ENCODE peak calls at places on chromosomes 5 and 9, in four cellular contexts. One of them, this sample, is unnamed. For H3K36me3, the result is how much of the 10 kb centered on the place peaks cover.

GRCh38 chr9:12516573-12516972 is 176.6 kb upstream of the TYRP1 start:
- DNase-seq in endothelial cell of umbilical vein: no peak
- DNase-seq in breast epithelium: no peak
- DNase-seq in transverse colon: no peak
- DNase-seq in this sample: no peak

GRCh38 chr5:23208959-23209431 is 298.4 kb upstream of the PRDM9 start:
- DNase-seq in endothelial cell of umbilical vein: no peak
- DNase-seq in breast epithelium: no peak
- DNase-seq in transverse colon: no peak
- DNase-seq in this sample: no peak

GRCh38 chr5:169290895-169291294 is 10.0 kb downstream of the SLIT3 start:
- DNase-seq in endothelial cell of umbilical vein: peak
- DNase-seq in breast epithelium: no peak
- DNase-seq in transverse colon: no peak
- DNase-seq in this sample: no peak

GRCh38 chr5:73381587-73382411 is 66.8 kb downstream of the FOXD1 start:
- DNase-seq in endothelial cell of umbilical vein: no peak
- DNase-seq in breast epithelium: no peak
- DNase-seq in transverse colon: no peak
- DNase-seq in this sample: no peak

GRCh38 chr5:9324348-9325056 is 221.4 kb downstream of the SEMA5A start:
- DNase-seq in endothelial cell of umbilical vein: no peak
- DNase-seq in breast epithelium: no peak
- DNase-seq in transverse colon: no peak
- DNase-seq in this sample: no peak

GRCh38 chr5:178483620-178484019 is 106.6 kb downstream of the COL23A1 start:
- DNase-seq in endothelial cell of umbilical vein: no peak
- DNase-seq in breast epithelium: no peak
- DNase-seq in transverse colon: peak
- DNase-seq in this sample: no peak

GRCh38 chr5:143249851-143250250 is 153.6 kb downstream of the NR3C1 start:
- DNase-seq in endothelial cell of umbilical vein: no peak
- DNase-seq in breast epithelium: no peak
- DNase-seq in transverse colon: no peak
- DNase-seq in this sample: no peak

GRCh38 chr9:107439991-107440456 is 49.5 kb downstream of the KLF4 start:
- DNase-seq in endothelial cell of umbilical vein: no peak
- DNase-seq in breast epithelium: no peak
- DNase-seq in transverse colon: no peak
- DNase-seq in this sample: no peak

GRCh38 chr5:177362102-177362868 is 4.6 kb downstream of the RGS14 start:
- DNase-seq in endothelial cell of umbilical vein: no peak
- DNase-seq in breast epithelium: no peak
- DNase-seq in transverse colon: no peak
- DNase-seq in this sample: no peak

GRCh38 chr9:97923529-97924108 is 1.3 kb upstream of the TRMO start:
- DNase-seq in endothelial cell of umbilical vein: peak
- DNase-seq in breast epithelium: peak
- DNase-seq in transverse colon: peak
- DNase-seq in this sample: peak

GRCh38 chr5:169294621-169295020 is 6.3 kb downstream of the SLIT3 start:
- DNase-seq in endothelial cell of umbilical vein: no peak
- DNase-seq in breast epithelium: no peak
- DNase-seq in transverse colon: no peak
- DNase-seq in this sample: no peak

GRCh38 chr5:17190799-17191391 is 26.5 kb upstream of the BASP1 start:
- DNase-seq in endothelial cell of umbilical vein: peak
- DNase-seq in breast epithelium: no peak
- DNase-seq in transverse colon: peak
- DNase-seq in this sample: no peak

GRCh38 chr5:176578391-176578808 is 29.3 kb downstream of the CDHR2 start:
- DNase-seq in endothelial cell of umbilical vein: peak
- DNase-seq in breast epithelium: peak
- DNase-seq in transverse colon: peak
- DNase-seq in this sample: peak

GRCh38 chr5:82107277-82107676 is 135.5 kb downstream of the ATG10 start:
- DNase-seq in endothelial cell of umbilical vein: peak
- DNase-seq in breast epithelium: no peak
- DNase-seq in transverse colon: no peak
- DNase-seq in this sample: no peak
- TF ChIP-seq CTCF in endothelial cell of umbilical vein: peak
- TF ChIP-seq CTCF in breast epithelium: no peak
- TF ChIP-seq CTCF in transverse colon: no peak
- TF ChIP-seq CTCF in this sample: peak

DNA sequence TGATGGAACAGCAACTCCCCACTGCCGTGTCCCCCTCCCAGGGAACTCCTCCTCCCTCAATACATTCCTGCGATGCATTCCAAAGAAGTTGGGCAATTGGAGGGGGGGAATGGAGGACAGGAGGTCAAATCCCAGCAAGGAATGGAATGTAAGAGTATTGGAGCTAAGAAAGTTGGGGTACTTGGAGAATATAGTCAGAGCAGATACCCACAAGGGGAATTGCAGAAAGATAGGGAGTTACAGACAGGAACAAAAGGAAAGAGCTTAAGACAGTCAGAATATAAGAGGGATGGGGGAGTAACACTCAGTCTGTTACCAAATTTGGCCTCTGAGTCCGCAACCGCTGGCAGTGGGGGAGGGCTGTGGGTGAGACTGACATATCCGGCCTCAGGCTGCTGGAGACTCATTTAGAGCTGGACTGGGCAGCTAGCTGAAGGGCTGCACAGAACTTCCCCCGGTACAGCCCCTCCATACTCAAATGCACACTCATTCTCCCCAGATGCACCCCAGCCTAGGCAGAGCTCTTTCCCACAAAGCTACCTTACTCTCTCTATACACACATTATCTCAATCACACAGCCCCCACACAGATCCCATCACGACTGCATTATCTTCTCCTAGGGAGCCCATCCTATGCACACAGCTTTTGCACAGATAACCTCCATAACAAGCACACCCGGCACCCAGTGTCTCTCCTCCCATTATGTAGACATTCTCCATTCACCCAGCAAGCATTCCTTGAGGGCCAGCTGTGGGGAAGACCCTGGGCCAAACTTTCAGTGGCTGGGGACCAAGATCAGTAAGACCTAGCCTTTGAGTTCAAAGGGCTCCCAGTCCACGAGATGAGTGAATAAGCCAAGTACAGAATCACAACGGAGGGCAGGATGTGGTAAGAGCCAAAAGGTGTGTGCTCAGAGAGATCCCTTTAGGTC is 3.7 kb downstream of the TLN1 start:
- DNase-seq in endothelial cell of umbilical vein: peak
- DNase-seq in breast epithelium: peak
- DNase-seq in transverse colon: peak
- DNase-seq in this sample: peak
- TF ChIP-seq POLR2A in endothelial cell of umbilical vein: peak
- TF ChIP-seq POLR2A in breast epithelium: no peak
- TF ChIP-seq POLR2A in transverse colon: peak
- TF ChIP-seq POLR2A in this sample: no peak

GRCh38 chr9:128619127-128619526 is 37.5 kb downstream of the DYNC2I2 start:
- DNase-seq in endothelial cell of umbilical vein: no peak
- DNase-seq in breast epithelium: no peak
- DNase-seq in transverse colon: no peak
- DNase-seq in this sample: no peak
- H3K36me3 ChIP-seq in endothelial cell of umbilical vein: under half
- H3K36me3 ChIP-seq in breast epithelium: under half
- H3K36me3 ChIP-seq in transverse colon: under half
- H3K36me3 ChIP-seq in this sample: under half

DNA sequence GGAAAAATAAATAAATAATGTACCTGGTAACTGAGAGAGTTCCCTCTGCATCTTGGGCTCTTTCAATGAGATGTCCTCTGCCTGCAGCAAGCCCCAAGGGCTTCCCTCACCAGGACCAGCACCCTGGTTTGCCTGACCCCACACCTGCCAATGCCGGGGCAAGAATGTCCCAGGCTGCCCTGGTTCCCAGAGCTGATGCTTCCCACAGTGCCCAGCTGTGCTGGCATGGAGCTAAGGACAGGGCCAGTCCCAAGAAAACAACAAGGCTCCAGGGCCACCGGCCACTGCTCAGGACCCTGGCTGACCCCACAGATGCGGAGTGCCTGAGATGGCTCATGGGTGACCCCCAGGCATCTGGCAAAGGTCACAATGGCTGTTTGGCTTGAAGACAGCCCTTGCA is 123.5 kb downstream of the KCNIP1 start:
- DNase-seq in endothelial cell of umbilical vein: no peak
- DNase-seq in breast epithelium: no peak
- DNase-seq in transverse colon: no peak
- DNase-seq in this sample: no peak
- TF ChIP-seq CTCF in endothelial cell of umbilical vein: no peak
- TF ChIP-seq CTCF in breast epithelium: no peak
- TF ChIP-seq CTCF in transverse colon: no peak
- TF ChIP-seq CTCF in this sample: no peak

DNA sequence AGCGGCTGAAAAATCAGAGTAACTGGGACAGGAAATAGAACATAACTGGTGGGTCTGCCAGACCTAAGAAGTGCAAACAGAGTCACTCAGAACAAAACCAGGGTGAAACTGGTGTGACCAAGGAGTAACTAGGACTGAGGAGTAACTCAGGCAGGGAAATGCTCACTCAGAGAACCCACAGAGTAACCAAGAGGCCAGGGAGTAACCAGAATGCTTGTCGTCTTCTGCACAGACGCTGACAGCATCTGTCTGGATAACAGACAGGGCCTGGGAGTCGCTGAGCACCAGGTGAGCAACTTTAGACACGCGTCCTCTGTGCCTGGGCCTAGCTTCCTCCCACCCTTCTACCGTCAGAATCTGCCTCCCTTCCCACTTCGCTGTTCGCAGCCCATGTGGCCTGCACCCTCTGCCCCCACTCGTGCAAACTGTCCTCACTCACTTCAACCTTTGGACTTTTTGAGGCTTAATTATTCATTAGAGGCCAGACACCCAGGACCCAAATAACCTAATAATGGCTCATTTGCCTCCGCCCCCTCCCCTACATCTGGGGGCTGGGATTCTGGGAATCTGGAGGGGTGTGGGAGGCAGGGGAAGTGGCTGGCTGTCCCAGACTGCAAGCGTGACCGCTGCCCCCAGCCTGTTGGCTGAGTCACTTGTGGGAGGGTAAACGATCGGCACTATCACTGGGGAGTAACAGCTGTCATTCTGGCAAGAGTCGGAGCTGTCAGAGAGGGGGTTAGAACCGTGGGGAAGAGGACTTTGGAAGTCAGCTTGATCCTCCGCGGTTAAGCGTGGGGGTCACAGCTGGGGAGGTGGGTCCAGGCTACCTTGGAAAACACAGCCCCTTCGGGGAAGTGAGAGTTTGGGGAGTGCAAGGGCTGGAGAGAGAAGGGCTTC is 638 bp downstream of the AQP3 start:
- DNase-seq in endothelial cell of umbilical vein: peak
- DNase-seq in breast epithelium: no peak
- DNase-seq in transverse colon: peak
- DNase-seq in this sample: peak
- TF ChIP-seq POLR2A in endothelial cell of umbilical vein: no peak
- TF ChIP-seq POLR2A in breast epithelium: no peak
- TF ChIP-seq POLR2A in transverse colon: no peak
- TF ChIP-seq POLR2A in this sample: no peak

GRCh38 chr5:64977779-64978178 is 209.0 kb downstream of the CWC27 start:
- DNase-seq in endothelial cell of umbilical vein: no peak
- DNase-seq in breast epithelium: no peak
- DNase-seq in transverse colon: no peak
- DNase-seq in this sample: no peak
- H3K36me3 ChIP-seq in endothelial cell of umbilical vein: under half
- H3K36me3 ChIP-seq in breast epithelium: under half
- H3K36me3 ChIP-seq in transverse colon: under half
- H3K36me3 ChIP-seq in this sample: under half

GRCh38 chr5:164934561-164934960 is 1429.1 kb downstream of the MAT2B start:
- DNase-seq in endothelial cell of umbilical vein: no peak
- DNase-seq in breast epithelium: no peak
- DNase-seq in transverse colon: no peak
- DNase-seq in this sample: no peak
- TF ChIP-seq CTCF in endothelial cell of umbilical vein: no peak
- TF ChIP-seq CTCF in breast epithelium: no peak
- TF ChIP-seq CTCF in transverse colon: no peak
- TF ChIP-seq CTCF in this sample: no peak

GRCh38 chr5:147712024-147712423 is 70.5 kb downstream of the JAKMIP2 start:
- DNase-seq in endothelial cell of umbilical vein: no peak
- DNase-seq in breast epithelium: no peak
- DNase-seq in transverse colon: peak
- DNase-seq in this sample: no peak
- TF ChIP-seq POLR2A in endothelial cell of umbilical vein: no peak
- TF ChIP-seq POLR2A in breast epithelium: no peak
- TF ChIP-seq POLR2A in transverse colon: no peak
- TF ChIP-seq POLR2A in this sample: no peak

GRCh38 chr9:134837529-134837928 is 43.1 kb upstream of the FCN2 start:
- DNase-seq in endothelial cell of umbilical vein: peak
- DNase-seq in breast epithelium: no peak
- DNase-seq in transverse colon: no peak
- DNase-seq in this sample: no peak

GRCh38 chr9:134834957-134835419 is 45.6 kb upstream of the FCN2 start:
- DNase-seq in endothelial cell of umbilical vein: no peak
- DNase-seq in breast epithelium: no peak
- DNase-seq in transverse colon: no peak
- DNase-seq in this sample: no peak

GRCh38 chr9:134835987-134836386 is 44.6 kb upstream of the FCN2 start:
- DNase-seq in endothelial cell of umbilical vein: no peak
- DNase-seq in breast epithelium: no peak
- DNase-seq in transverse colon: no peak
- DNase-seq in this sample: no peak

GRCh38 chr9:134835455-134835854 is 45.2 kb upstream of the FCN2 start:
- DNase-seq in endothelial cell of umbilical vein: no peak
- DNase-seq in breast epithelium: no peak
- DNase-seq in transverse colon: no peak
- DNase-seq in this sample: no peak

DNA sequence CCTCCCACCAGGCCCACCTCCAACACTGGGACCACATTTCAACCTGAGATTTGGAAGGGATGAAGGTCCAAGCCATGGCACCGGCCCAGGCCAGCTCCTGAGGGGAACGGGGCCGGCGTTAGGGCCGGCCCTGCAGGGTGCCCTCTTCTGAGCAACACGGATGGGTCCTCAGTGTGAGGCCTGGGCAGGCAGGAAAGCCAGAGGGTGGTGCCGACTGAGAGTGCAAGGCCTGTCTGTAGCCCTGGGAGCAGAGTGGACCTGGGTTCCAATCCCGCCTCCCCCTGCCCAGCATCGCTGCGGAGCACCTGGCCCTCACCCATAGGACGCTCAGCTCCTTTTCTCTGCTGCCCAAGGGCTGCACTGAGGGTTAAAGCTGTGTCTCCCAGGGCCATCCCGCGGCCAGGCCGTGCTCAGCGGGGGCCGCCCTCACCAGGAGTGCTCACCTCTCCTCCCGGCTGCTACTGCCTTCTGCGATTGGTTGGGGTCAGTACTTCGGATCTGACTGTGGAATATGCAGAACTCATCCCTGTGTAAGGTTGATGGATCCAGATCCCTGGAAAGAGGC is 44.1 kb upstream of the FCN2 start:
- DNase-seq in endothelial cell of umbilical vein: no peak
- DNase-seq in breast epithelium: no peak
- DNase-seq in transverse colon: no peak
- DNase-seq in this sample: no peak
- H3K36me3 ChIP-seq in endothelial cell of umbilical vein: under half
- H3K36me3 ChIP-seq in breast epithelium: under half
- H3K36me3 ChIP-seq in transverse colon: under half
- H3K36me3 ChIP-seq in this sample: under half

GRCh38 chr5:179679014-179679674 is 1.7 kb downstream of the CBY3 start:
- DNase-seq in endothelial cell of umbilical vein: peak
- DNase-seq in breast epithelium: peak
- DNase-seq in transverse colon: peak
- DNase-seq in this sample: peak
- TF ChIP-seq CTCF in endothelial cell of umbilical vein: peak
- TF ChIP-seq CTCF in breast epithelium: no peak
- TF ChIP-seq CTCF in transverse colon: no peak
- TF ChIP-seq CTCF in this sample: no peak